ENCODE peak calls at places on chromosomes 2 and 18, in seven cellular contexts. S is NT2/D1; B is stimulated activated CD8-positive, alpha-beta memory T cell treated with anti-CD3 and anti-CD28 coated beads, Interleukin-7, amount 100 ng/mL, for 48 hours; W is effector CD8-positive, alpha-beta T cell; U is RWPE1; J is posterior cingulate gyrus; D is NCI-H1105. K is an unnamed sample.

GRCh38 chr2:26732446-26732845 is 31.6 kb upstream of the SLC35F6 start:
- DNase-seq in S (no peak), B (no peak), W (no peak), U (no peak), J (peak; percentile 10), D (no peak), K (no peak)

GRCh38 chr18:77170850-77171410 is 38.3 kb upstream of the MBP start:
- DNase-seq in S (no peak), B (no peak), W (no peak), U (no peak), J (no peak), D (peak; percentile 18), K (no peak)

GRCh38 chr18:27600245-27600644 is 415.1 kb upstream of the CHST9 start:
- DNase-seq in S (no peak), B (no peak), W (no peak), U (no peak), J (no peak), D (no peak), K (no peak)

GRCh38 chr2:224083631-224084030 is 44.5 kb upstream of the SERPINE2 start:
- DNase-seq in S (no peak), B (no peak), W (no peak), U (no peak), J (no peak), D (no peak), K (no peak)

GRCh38 chr2:70991742-70992141 is 2.9 kb downstream of the TEX261 start:
- DNase-seq in S (no peak), B (no peak), W (no peak), U (no peak), J (peak; percentile 58), D (no peak), K (no peak)

GRCh38 chr2:28150211-28150879 is 242.3 kb upstream of the FOSL2 start:
- DNase-seq in S (no peak), B (no peak), W (no peak), U (no peak), J (no peak), D (no peak), K (no peak)

GRCh38 chr2:176830362-176830761 is 382.2 kb upstream of the HNRNPA3 start:
- DNase-seq in S (no peak), B (no peak), W (no peak), U (no peak), J (no peak), D (no peak), K (peak; percentile 2)

GRCh38 chr2:63649829-63650228 is 61.1 kb downstream of the MDH1 start:
- DNase-seq in S (no peak), B (no peak), W (no peak), U (no peak), J (no peak), D (no peak), K (no peak)

GRCh38 chr2:14633451-14634211 is 1.1 kb downstream of the LRATD1 start:
- DNase-seq in S (no peak), B (no peak), W (no peak), U (no peak), J (peak; percentile 85), D (peak; percentile 8), K (peak; percentile 25)

GRCh38 chr2:98479959-98480524 is 35.4 kb downstream of the INPP4A start:
- DNase-seq in S (no peak), B (peak; percentile 63), W (no peak), U (peak; percentile 93), J (peak; percentile 84), D (peak; percentile 92), K (peak; percentile 75)

GRCh38 chr2:160417745-160418397 is 75.7 kb downstream of the RBMS1 start:
- DNase-seq in S (peak; percentile 44), B (peak; percentile 29), W (no peak), U (no peak), J (no peak), D (no peak), K (no peak)

GRCh38 chr2:29599946-29600345 is 321.4 kb downstream of the ALK start:
- DNase-seq in S (no peak), B (no peak), W (no peak), U (no peak), J (no peak), D (no peak), K (no peak)

GRCh38 chr2:199207011-199207410 is 250.7 kb downstream of the SATB2 start:
- DNase-seq in S (no peak), B (no peak), W (no peak), U (no peak), J (no peak), D (no peak), K (no peak)

GRCh38 chr2:187206071-187206470 is 242.0 kb downstream of the CALCRL start:
- DNase-seq in S (no peak), B (no peak), W (no peak), U (no peak), J (no peak), D (no peak), K (no peak)

GRCh38 chr18:70172225-70172624 is 33.3 kb downstream of the RTTN start:
- DNase-seq in S (no peak), B (no peak), W (no peak), U (peak; percentile 4), J (no peak), D (no peak), K (no peak)

GRCh38 chr2:27753744-27754588 is 17.6 kb upstream of the MRPL33 start:
- DNase-seq in S (peak; percentile 69), B (peak; percentile 63), W (peak; percentile 3), U (peak; percentile 59), J (peak; percentile 92), D (no peak), K (peak; percentile 12)

GRCh38 chr2:29343830-29344229 is 228.6 kb downstream of the CLIP4 start:
- DNase-seq in S (no peak), B (no peak), W (no peak), U (no peak), J (no peak), D (no peak), K (no peak)

GRCh38 chr18:13437801-13438506 is 219.4 kb downstream of the LDLRAD4 start:
- DNase-seq in S (no peak), B (peak; percentile 58), W (peak; percentile 10), U (no peak), J (no peak), D (no peak), K (no peak)

GRCh38 chr2:142989276-142990204 is 112.1 kb downstream of the KYNU start:
- DNase-seq in S (no peak), B (no peak), W (no peak), U (no peak), J (no peak), D (peak; percentile 20), K (peak; percentile 6)

GRCh38 chr2:33340265-33340664 is 136.2 kb upstream of the RASGRP3 start:
- DNase-seq in S (no peak), B (no peak), W (no peak), U (no peak), J (no peak), D (no peak), K (no peak)

GRCh38 chr2:181760521-181760920 is 80.2 kb upstream of the NEUROD1 start:
- DNase-seq in S (no peak), B (no peak), W (no peak), U (no peak), J (no peak), D (no peak), K (no peak)

GRCh38 chr2:45771251-45771650 is 119.8 kb downstream of the PRKCE start:
- DNase-seq in S (no peak), B (no peak), W (no peak), U (no peak), J (peak; percentile 89), D (peak; percentile 13), K (no peak)

GRCh38 chr2:73133566-73134227 is 20.9 kb upstream of the RAB11FIP5 start:
- DNase-seq in S (no peak), B (no peak), W (no peak), U (no peak), J (no peak), D (no peak), K (no peak)

K was measured in NCI-H2029 treated with DMSO at 0.1 percent for 48 hours.